ENCODE peak calls at places on chromosomes 13 and 19, in nine cellular contexts. S is Calu3, O is AG10803, E is ovary, G is body of pancreas, C is astrocyte of the spinal cord, Z is RWPE1, H is HFF-Myc, J is heart right ventricle. R is an unnamed sample.

GRCh38 chr19:36579255-36579654 is 6.2 kb upstream of the ZNF529 start:
- DNase-seq in S (no peak), O (no peak), E (no peak), G (no peak), C (no peak), Z (no peak), H (no peak), J (no peak), R (no peak)

GRCh38 chr13:34044660-34045080 is 226.7 kb downstream of the RFC3 start:
- DNase-seq in S (peak; percentile 14), O (peak; percentile 87), E (no peak), G (no peak), C (peak; percentile 79), Z (peak; percentile 59), H (peak; percentile 83), J (no peak), R (no peak)

GRCh38 chr13:103250071-103250470 is 183.9 kb upstream of the SLC10A2 start:
- DNase-seq in S (no peak), O (no peak), E (no peak), G (no peak), C (no peak), Z (no peak), H (no peak), J (no peak), R (no peak)

GRCh38 chr13:22848539-22849052 is 332.2 kb upstream of the SGCG start:
- DNase-seq in S (no peak), O (no peak), E (no peak), G (no peak), C (no peak), Z (no peak), H (no peak), J (no peak), R (peak; percentile 93)

GRCh38 chr13:42110410-42111155 is 62.1 kb downstream of the DGKH start:
- DNase-seq in S (peak; percentile 24), O (peak; percentile 83), E (no peak), G (peak; percentile 33), C (peak; percentile 84), Z (peak; percentile 50), H (peak; percentile 87), J (peak; percentile 34), R (no peak)

GRCh38 chr13:30401347-30401746 is 20.9 kb upstream of the UBE2L5 start:
- DNase-seq in S (no peak), O (no peak), E (no peak), G (no peak), C (no peak), Z (no peak), H (no peak), J (no peak), R (no peak)

GRCh38 chr13:65112123-65113075 is 2117.7 kb downstream of the PCDH9 start:
- DNase-seq in S (no peak), O (peak; percentile 64), E (no peak), G (no peak), C (peak; percentile 52), Z (no peak), H (no peak), J (no peak), R (no peak)

GRCh38 chr13:43835701-43836100 is 43.8 kb downstream of the CCDC122 start:
- DNase-seq in S (no peak), O (peak; percentile 15), E (no peak), G (no peak), C (peak; percentile 37), Z (no peak), H (no peak), J (no peak), R (no peak)

GRCh38 chr19:58021541-58022282 is 12.1 kb upstream of the ZSCAN1 start:
- DNase-seq in S (no peak), O (peak; percentile 38), E (peak; percentile 36), G (peak; percentile 71), C (peak; percentile 17), Z (no peak), H (no peak), J (peak; percentile 81), R (peak; percentile 84)

GRCh38 chr19:47096721-47097120 is 16.9 kb downstream of the ZC3H4 start:
- DNase-seq in S (peak; percentile 59), O (no peak), E (no peak), G (peak; percentile 52), C (no peak), Z (no peak), H (no peak), J (no peak), R (no peak)

GRCh38 chr13:113796948-113797676 is 38.1 kb downstream of the TMEM255B start:
- DNase-seq in S (no peak), O (no peak), E (no peak), G (no peak), C (no peak), Z (no peak), H (no peak), J (no peak), R (no peak)

GRCh38 chr19:35903550-35904179 is 1.3 kb downstream of the HCST start:
- DNase-seq in S (peak; percentile 62), O (peak; percentile 79), E (peak; percentile 67), G (peak; percentile 88), C (peak; percentile 57), Z (peak; percentile 33), H (peak; percentile 53), J (peak; percentile 72), R (peak; percentile 91)

GRCh38 chr13:28540612-28541011 is 45.7 kb upstream of the FLT1 start:
- DNase-seq in S (no peak), O (no peak), E (no peak), G (no peak), C (no peak), Z (no peak), H (no peak), J (no peak), R (no peak)

GRCh38 chr13:114319441-114319871 is 5.2 kb downstream of the CHAMP1 start:
- DNase-seq in S (no peak), O (peak; percentile 95), E (no peak), G (no peak), C (peak; percentile 71), Z (no peak), H (peak; percentile 85), J (no peak), R (no peak)

GRCh38 chr19:46320559-46320958 is 23.7 kb downstream of the HIF3A start:
- DNase-seq in S (no peak), O (no peak), E (no peak), G (no peak), C (no peak), Z (no peak), H (no peak), J (no peak), R (no peak)

GRCh38 chr19:680287-681028 is 4.3 kb downstream of the FSTL3 start:
- DNase-seq in S (peak; percentile 96), O (peak; percentile 98), E (peak; percentile 100), G (peak; percentile 100), C (peak; percentile 99), Z (peak; percentile 96), H (peak; percentile 88), J (peak; percentile 99), R (peak; percentile 100)
- TF ChIP-seq CTCF in S (peak; percentile 19), O (peak; percentile 29), E (no peak), G (peak; percentile 20), C (peak; percentile 28), Z (peak; percentile 60), H (no peak), J (no peak), R (peak; percentile 49)

GRCh38 chr19:33269016-33269415 is 33.3 kb downstream of the CEBPA start:
- DNase-seq in S (no peak), O (no peak), E (no peak), G (no peak), C (no peak), Z (no peak), H (no peak), J (no peak), R (no peak)

GRCh38 chr19:33270769-33271168 is 31.6 kb downstream of the CEBPA start:
- DNase-seq in S (no peak), O (no peak), E (no peak), G (no peak), C (no peak), Z (no peak), H (no peak), J (no peak), R (no peak)

GRCh38 chr19:33273881-33274662 is 28.3 kb downstream of the CEBPA start:
- DNase-seq in S (peak; percentile 70), O (peak; percentile 94), E (no peak), G (peak; percentile 61), C (peak; percentile 56), Z (no peak), H (peak; percentile 78), J (peak; percentile 40), R (no peak)

GRCh38 chr19:33273065-33273736 is 29.1 kb downstream of the CEBPA start:
- DNase-seq in S (no peak), O (no peak), E (no peak), G (no peak), C (no peak), Z (no peak), H (no peak), J (no peak), R (no peak)

DNA sequence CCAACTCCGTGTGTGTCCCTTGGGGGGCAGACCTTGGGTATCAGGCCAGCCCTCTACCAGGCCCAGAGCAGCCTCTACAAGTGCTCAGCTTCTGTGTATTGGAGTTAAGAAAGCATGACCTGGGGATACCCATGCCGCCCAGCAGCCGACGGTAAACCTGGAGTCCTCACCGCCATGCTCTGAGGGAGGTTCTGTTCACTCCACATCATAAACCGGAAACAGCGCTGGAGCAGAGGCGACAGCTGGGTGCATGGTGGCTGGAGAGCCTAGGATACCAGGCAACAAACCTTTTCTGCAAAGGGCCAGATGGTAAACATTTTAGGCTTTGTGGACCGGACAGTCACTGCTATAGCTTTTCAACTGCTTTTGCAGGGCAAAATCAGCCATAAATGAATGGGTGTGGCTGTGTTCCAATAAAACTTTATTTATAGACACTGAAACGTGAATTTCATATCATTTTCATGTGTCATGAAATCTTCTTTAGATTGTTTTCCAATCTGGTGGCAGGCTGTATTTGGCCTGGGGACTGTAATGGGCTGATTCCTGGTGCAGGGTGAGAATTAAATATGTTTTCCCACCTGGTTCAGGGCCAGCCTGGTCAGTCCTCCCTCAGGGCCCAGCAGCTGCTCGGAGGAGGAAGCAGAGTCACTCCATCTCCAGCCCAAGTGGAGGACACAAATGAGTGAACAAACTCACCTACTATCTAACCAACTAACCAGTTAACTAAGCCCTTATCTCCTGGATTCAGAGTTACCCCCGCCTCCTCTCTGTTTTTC is 30.9 kb downstream of the CEBPA start:
- DNase-seq in S (no peak), O (no peak), E (no peak), G (no peak), C (no peak), Z (no peak), H (no peak), J (no peak), R (no peak)
- TF ChIP-seq CTCF in S (no peak), O (no peak), E (no peak), G (no peak), C (no peak), Z (no peak), H (no peak), J (no peak), R (no peak)

GRCh38 chr19:40933025-40933424 is 51.0 kb upstream of the CYP2A7 start:
- DNase-seq in S (no peak), O (no peak), E (no peak), G (no peak), C (no peak), Z (no peak), H (no peak), J (no peak), R (peak; percentile 54)
- TF ChIP-seq CTCF in S (no peak), O (no peak), E (no peak), G (no peak), C (no peak), Z (no peak), H (no peak), J (no peak), R (peak; percentile 70)

DNA sequence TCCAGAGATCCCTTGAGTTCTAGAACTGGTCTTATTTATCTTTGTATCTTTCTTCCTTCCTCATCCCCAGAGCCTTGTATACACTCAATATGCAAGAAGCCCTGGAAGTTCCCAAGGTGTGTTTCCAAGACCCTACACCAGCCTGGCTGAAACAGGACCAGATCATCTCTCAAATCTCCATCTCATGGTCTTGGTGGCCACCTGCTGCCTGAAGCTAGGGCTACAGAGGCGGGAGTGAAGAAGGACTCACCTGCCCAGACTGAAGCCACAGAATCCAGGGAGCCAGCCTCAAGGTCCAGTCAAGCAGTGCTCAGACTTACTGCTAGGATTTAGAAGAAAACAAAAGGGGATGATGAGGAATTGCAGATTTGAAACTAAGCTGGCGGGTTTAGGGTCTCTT is 6.1 kb upstream of the CYSLTR2 start:
- DNase-seq in S (peak; percentile 7), O (no peak), E (no peak), G (peak; percentile 24), C (no peak), Z (no peak), H (no peak), J (no peak), R (no peak)
- TF ChIP-seq CTCF in S (no peak), O (no peak), E (no peak), G (peak; percentile 51), C (no peak), Z (no peak), H (no peak), J (no peak), R (no peak)

R was measured in H9.